ENCODE peak calls at places on chromosomes 16 and 17, in seven cellular contexts. D is cardiac muscle cell, Y is head of caudate nucleus, I is midbrain, S is fibroblast of mammary gland, T is Calu3, H is T-helper 1 cell. F is an unnamed sample.

GRCh38 chr17:1870592-1870991 is 40.8 kb downstream of the RPA1 start:
- DNase-seq in D (no peak), Y (no peak), I (no peak), S (no peak), T (no peak), H (no peak), F (no peak)

GRCh38 chr17:29911641-29912177 is 18.3 kb downstream of the SSH2 start:
- DNase-seq in D (no peak), Y (no peak), I (no peak), S (no peak), T (no peak), H (no peak), F (no peak)

GRCh38 chr17:42275527-42276358 is 448 bp downstream of the STAT5B start:
- DNase-seq in D (peak), Y (no peak), I (no peak), S (no peak), T (no peak), H (peak), F (no peak)

GRCh38 chr16:700684-701584 is 4.7 kb downstream of the FBXL16 start:
- DNase-seq in D (peak), Y (no peak), I (no peak), S (no peak), T (peak), H (peak), F (no peak)

GRCh38 chr17:74217036-74217725 is 3.8 kb downstream of the TTYH2 start:
- DNase-seq in D (no peak), Y (no peak), I (no peak), S (no peak), T (no peak), H (no peak), F (no peak)

GRCh38 chr17:81064746-81065475 is 30.0 kb downstream of the BAIAP2 start:
- DNase-seq in D (no peak), Y (peak), I (no peak), S (peak), T (peak), H (no peak), F (no peak)

GRCh38 chr17:40542562-40543411 is 22.5 kb downstream of the CCR7 start:
- DNase-seq in D (no peak), Y (no peak), I (no peak), S (peak), T (no peak), H (peak), F (no peak)

GRCh38 chr17:60091908-60092331 is 13.2 kb upstream of the HEATR6 start:
- DNase-seq in D (no peak), Y (no peak), I (no peak), S (peak), T (no peak), H (no peak), F (no peak)

GRCh38 chr17:31190351-31190750 is 95.6 kb downstream of the NF1 start:
- DNase-seq in D (no peak), Y (no peak), I (no peak), S (no peak), T (no peak), H (no peak), F (no peak)